ENCODE peak calls at places on chromosomes 3 and 15, in seven cellular contexts. M, N, J, Q, V, E and Z are unnamed samples.

GRCh38 chr3:45787551-45787950 is 8.8 kb downstream of the SLC6A20 start:
- DNase-seq in M (no peak), N (no peak), J (peak; percentile 16), Q (no peak), V (no peak), E (peak; percentile 13), Z (no peak)

GRCh38 chr15:72229076-72229946 is 1.7 kb downstream of the PKM start:
- DNase-seq in M (no peak), N (no peak), J (peak; percentile 50), Q (no peak), V (peak; percentile 26), E (no peak), Z (no peak)

GRCh38 chr3:8509961-8510360 is 8.3 kb downstream of the LMCD1 start:
- DNase-seq in M (peak; percentile 89), N (no peak), J (peak; percentile 21), Q (no peak), V (no peak), E (no peak), Z (peak; percentile 97)

GRCh38 chr3:32083901-32084300 is 22.5 kb upstream of the GPD1L start:
- DNase-seq in M (no peak), N (no peak), J (no peak), Q (no peak), V (no peak), E (no peak), Z (no peak)

GRCh38 chr3:114308830-114309229 is 15.0 kb downstream of the TIGIT start:
- DNase-seq in M (no peak), N (no peak), J (no peak), Q (no peak), V (no peak), E (no peak), Z (no peak)

GRCh38 chr3:15630646-15631350 is 29.3 kb downstream of the BTD start:
- DNase-seq in M (peak; percentile 70), N (no peak), J (no peak), Q (no peak), V (no peak), E (no peak), Z (peak; percentile 26)

GRCh38 chr3:58492385-58492970 is 582 bp downstream of the KCTD6 start:
- DNase-seq in M (no peak), N (no peak), J (peak; percentile 53), Q (no peak), V (no peak), E (no peak), Z (no peak)

GRCh38 chr3:116029286-116029685 is 406.0 kb downstream of the GAP43 start:
- DNase-seq in M (no peak), N (no peak), J (no peak), Q (no peak), V (no peak), E (no peak), Z (peak; percentile 14)

GRCh38 chr3:98971183-98971681 is 69.7 kb upstream of the DCBLD2 start:
- DNase-seq in M (peak; percentile 93), N (peak; percentile 51), J (no peak), Q (no peak), V (no peak), E (no peak), Z (peak; percentile 88)

GRCh38 chr3:191566469-191566868 is 105.5 kb downstream of the PYDC2 start:
- DNase-seq in M (peak; percentile 26), N (no peak), J (no peak), Q (no peak), V (no peak), E (no peak), Z (no peak)

GRCh38 chr3:179438836-179439235 is 12.4 kb downstream of the GNB4 start:
- DNase-seq in M (no peak), N (no peak), J (peak; percentile 75), Q (no peak), V (no peak), E (no peak), Z (no peak)

GRCh38 chr3:188583476-188584161 is 429.7 kb downstream of the LPP start:
- DNase-seq in M (no peak), N (no peak), J (no peak), Q (no peak), V (no peak), E (no peak), Z (no peak)

GRCh38 chr3:174462908-174463307 is 396.2 kb upstream of the NAALADL2 start:
- DNase-seq in M (peak; percentile 48), N (no peak), J (no peak), Q (no peak), V (no peak), E (no peak), Z (no peak)

GRCh38 chr3:148925841-148926240 is 60.7 kb downstream of the CPA3 start:
- DNase-seq in M (no peak), N (no peak), J (no peak), Q (no peak), V (no peak), E (no peak), Z (no peak)

GRCh38 chr3:69775751-69776150 is 36.5 kb downstream of the MITF start:
- DNase-seq in M (no peak), N (no peak), J (no peak), Q (no peak), V (no peak), E (no peak), Z (no peak)

GRCh38 chr3:6528951-6529350 is 332.0 kb upstream of the GRM7 start:
- DNase-seq in M (no peak), N (peak; percentile 10), J (no peak), Q (no peak), V (no peak), E (no peak), Z (peak; percentile 25)

GRCh38 chr3:151085889-151086483 is 522 bp downstream of the MED12L start:
- DNase-seq in M (no peak), N (no peak), J (peak; percentile 86), Q (peak; percentile 15), V (no peak), E (no peak), Z (no peak)

GRCh38 chr3:25883492-25883891 is 93.6 kb downstream of the OXSM start:
- DNase-seq in M (no peak), N (no peak), J (no peak), Q (no peak), V (no peak), E (no peak), Z (no peak)

GRCh38 chr3:72797773-72798543 is 50.3 kb downstream of the SHQ1 start:
- DNase-seq in M (peak; percentile 45), N (peak; percentile 5), J (no peak), Q (peak; percentile 62), V (no peak), E (no peak), Z (no peak)

GRCh38 chr3:127718244-127718915 is 45.6 kb downstream of the ABTB1 start:
- DNase-seq in M (no peak), N (no peak), J (no peak), Q (no peak), V (no peak), E (no peak), Z (no peak)
- TF ChIP-seq CTCF in M (peak; percentile 22), N (no peak), J (no peak), Q (no peak), V (no peak), E (no peak), Z (no peak)

DNA sequence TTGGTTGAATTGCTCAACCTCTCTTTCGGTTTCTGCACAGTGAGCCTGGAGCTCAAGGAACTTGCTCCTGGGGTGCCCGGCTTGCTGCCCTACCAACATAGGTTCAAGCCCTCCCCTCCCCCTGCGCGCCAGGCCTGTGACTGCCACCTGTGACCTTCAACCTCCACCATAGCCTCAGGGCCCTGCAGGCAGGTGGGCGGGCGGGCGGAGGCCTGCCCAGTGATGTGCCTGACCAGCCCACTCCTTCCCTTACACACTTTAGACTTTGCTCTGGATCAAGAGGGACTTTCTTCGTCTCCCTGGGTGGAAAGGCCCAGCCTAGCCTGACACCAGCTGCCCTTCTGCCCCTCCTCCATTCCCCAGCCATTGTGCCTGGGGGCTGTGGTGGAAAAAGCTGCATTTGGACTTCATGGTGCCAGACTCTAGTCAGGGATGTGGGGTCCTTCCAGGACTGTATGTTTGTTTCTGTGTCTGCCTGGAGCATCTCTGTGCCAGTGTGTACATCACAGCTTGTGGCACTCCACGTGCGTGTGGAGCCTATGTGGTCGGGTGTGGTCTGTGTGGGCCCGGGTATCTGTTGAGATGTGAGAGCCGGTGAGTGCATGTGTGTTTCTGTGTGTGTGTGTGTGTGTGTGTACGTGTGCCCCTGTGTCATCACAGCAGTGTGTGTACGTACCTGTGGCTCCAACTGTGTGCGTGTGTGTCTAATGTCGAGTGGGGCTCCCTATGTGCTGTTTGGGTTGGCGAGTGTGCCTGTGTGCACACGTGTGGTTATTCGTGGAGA is 9.5 kb downstream of the PRKCD start:
- DNase-seq in M (no peak), N (peak; percentile 51), J (no peak), Q (no peak), V (no peak), E (no peak), Z (no peak)
- H3K4me3 ChIP-seq in M (no peak overlapping the region), N (no peak overlapping the region), J (no peak overlapping the region), Q (peak overlapping the region; percentile 7), V (no peak overlapping the region), E (no peak overlapping the region), Z (no peak overlapping the region)

DNA sequence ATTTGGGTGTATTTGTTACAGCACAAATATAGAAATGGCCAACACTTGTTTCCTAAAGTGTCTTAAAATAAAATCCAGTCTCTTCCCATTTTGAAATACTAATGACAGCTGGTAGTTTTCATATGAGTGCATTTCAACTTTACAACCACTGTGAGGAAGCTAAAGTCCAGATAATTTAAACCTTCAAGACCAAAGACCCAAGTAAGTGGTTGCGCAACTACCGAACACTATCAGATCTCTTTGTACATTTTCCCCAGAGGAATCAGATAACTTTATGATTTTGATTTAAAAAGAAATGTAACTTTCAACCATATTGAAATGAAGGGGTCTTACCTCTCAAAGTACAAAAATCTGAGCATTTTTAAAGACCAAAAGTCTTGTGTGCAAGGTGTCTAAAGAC is 14.2 kb downstream of the BCL2L10 start:
- DNase-seq in M (no peak), N (no peak), J (peak; percentile 1), Q (no peak), V (no peak), E (no peak), Z (no peak)
- TF ChIP-seq CTCF in M (no peak), N (no peak), J (no peak), Q (no peak), V (no peak), E (no peak), Z (no peak)

DNA sequence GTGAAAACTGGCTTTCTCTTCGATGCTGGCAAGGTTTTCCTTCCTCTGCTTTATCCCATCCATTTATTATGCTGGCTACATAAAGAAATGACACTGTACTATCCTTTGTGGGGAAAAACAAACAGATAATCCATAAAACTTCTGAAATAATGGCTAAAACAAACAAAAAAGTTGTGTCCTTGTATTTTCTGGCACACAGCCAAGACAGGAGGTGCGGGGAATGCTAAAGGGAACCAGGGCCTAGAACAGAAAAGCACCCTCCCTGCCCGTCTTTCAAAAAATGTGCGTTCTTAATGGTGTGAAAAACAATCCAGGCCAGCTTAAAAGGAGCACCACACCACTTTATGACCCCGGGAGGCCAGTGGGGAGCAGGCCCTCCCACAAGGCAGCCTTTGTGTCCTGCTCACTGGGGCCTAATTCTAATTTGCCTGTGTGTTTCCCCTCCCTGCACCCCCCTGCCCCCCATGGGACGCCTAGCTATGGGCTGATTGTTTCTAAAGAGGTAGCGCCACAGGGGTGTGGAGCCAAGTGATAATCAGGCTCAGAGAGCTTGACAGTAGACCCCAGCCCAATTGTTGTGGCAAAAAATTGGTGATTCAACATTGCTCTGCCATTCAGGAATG is 181.3 kb downstream of the GREM1 start:
- DNase-seq in M (no peak), N (no peak), J (peak; percentile 99), Q (no peak), V (no peak), E (no peak), Z (no peak)
- H3K4me3 ChIP-seq in M (no peak overlapping the region), N (no peak overlapping the region), J (peak overlapping the region; percentile 63), Q (no peak overlapping the region), V (no peak overlapping the region), E (no peak overlapping the region), Z (no peak overlapping the region)

GRCh38 chr15:31280037-31280830 is 46.4 kb upstream of the KLF13 start:
- DNase-seq in M (no peak), N (peak; percentile 68), J (peak; percentile 35), Q (peak; percentile 27), V (no peak), E (peak; percentile 72), Z (no peak)
- TF ChIP-seq CTCF in M (no peak), N (no peak), J (no peak), Q (no peak), V (no peak), E (no peak), Z (no peak)